ENCODE peak calls at places on chromosome 16, in seven cellular contexts. B is heart right ventricle, T is MM.1S, S is fibroblast of lung, F is IMR-90, D is stomach, C is colonic mucosa. K is an unnamed sample. For H3K36me3, the result is how much of the 10 kb centered on the place peaks cover.

GRCh38 chr16:89575247-89576172 is at the start of gene CPNE7:
- DNase-seq in F (no peak), T (no peak), C (no peak), S (no peak), D (no peak), B (no peak), K (no peak)

GRCh38 chr16:58649707-58650106 is 20.1 kb upstream of the CNOT1 start:
- DNase-seq in B (no peak), D (no peak), F (no peak), C (no peak), S (no peak), T (no peak), K (no peak)

GRCh38 chr16:50245417-50246298 is 20.7 kb upstream of the ADCY7 start:
- DNase-seq in T (peak), C (peak), D (peak), F (peak), B (peak), S (peak), K (peak)

GRCh38 chr16:55250641-55251550 is 73.1 kb upstream of the IRX6 start:
- DNase-seq in S (no peak), D (no peak), F (no peak), B (no peak), T (no peak), C (no peak), K (no peak)

GRCh38 chr16:59543641-59544040 is 809.5 kb upstream of the GOT2 start:
- DNase-seq in D (no peak), S (peak), T (no peak), C (no peak), F (peak), B (no peak), K (peak)

GRCh38 chr16:69111831-69112230 is 6.4 kb downstream of the HAS3 start:
- DNase-seq in S (no peak), T (no peak), B (no peak), C (no peak), F (no peak), D (no peak), K (no peak)

GRCh38 chr16:85819711-85820110 is 20.2 kb downstream of the COX4I1 start:
- DNase-seq in B (no peak), D (no peak), C (no peak), F (no peak), T (no peak), S (peak), K (no peak)

GRCh38 chr16:85178006-85178591 is 65.8 kb upstream of the CIBAR2 start:
- DNase-seq in D (no peak), C (no peak), B (no peak), T (no peak), S (no peak), F (no peak), K (no peak)

GRCh38 chr16:57867000-57867561 is 64.8 kb upstream of the KIFC3 start:
- DNase-seq in T (no peak), F (peak), S (no peak), B (no peak), C (no peak), D (no peak), K (peak)

GRCh38 chr16:80806957-80807356 is 2.6 kb upstream of the CDYL2 start:
- DNase-seq in C (no peak), T (no peak), B (no peak), F (peak), S (peak), D (no peak), K (peak)

GRCh38 chr16:61813339-61813738 is 222.9 kb downstream of the CDH8 start:
- DNase-seq in B (no peak), F (no peak), D (no peak), C (no peak), T (no peak), S (no peak), K (no peak)

GRCh38 chr16:997440-998051 is 16.0 kb downstream of the SOX8 start:
- DNase-seq in C (no peak), F (peak), B (peak), T (no peak), S (peak), D (peak), K (no peak)

GRCh38 chr16:78249056-78249455 is 149.6 kb downstream of the WWOX start:
- DNase-seq in C (no peak), D (peak), F (no peak), S (no peak), T (no peak), B (peak), K (no peak)

GRCh38 chr16:74438492-74438979 is 17.3 kb upstream of the CLEC18B start:
- DNase-seq in T (no peak), C (no peak), D (no peak), S (no peak), F (no peak), B (no peak), K (no peak)

GRCh38 chr16:79754081-79754872 is 153.7 kb upstream of the MAF start:
- DNase-seq in D (no peak), C (no peak), S (no peak), T (no peak), F (no peak), B (no peak), K (no peak)

GRCh38 chr16:31386157-31386984 is 6.8 kb upstream of the ITGAD start:
- DNase-seq in S (no peak), D (no peak), B (no peak), C (no peak), T (peak), F (peak), K (peak)

GRCh38 chr16:25628766-25629165 is 63.0 kb upstream of the HS3ST4 start:
- DNase-seq in C (no peak), F (no peak), S (no peak), B (no peak), T (no peak), D (no peak), K (no peak)

GRCh38 chr16:55035037-55035436 is 104.4 kb downstream of the IRX5 start:
- DNase-seq in F (no peak), D (peak), T (no peak), C (peak), S (no peak), B (peak), K (peak)

GRCh38 chr16:84786605-84787302 is 33.0 kb upstream of the CRISPLD2 start:
- DNase-seq in S (no peak), T (no peak), D (peak), B (no peak), C (peak), F (no peak), K (no peak)

GRCh38 chr16:85659805-85660511 is 28.8 kb downstream of the GINS2 start:
- DNase-seq in D (peak), B (peak), T (peak), F (peak), C (peak), S (peak), K (peak)

GRCh38 chr16:65154321-65154720 is 32.5 kb upstream of the CDH11 start:
- DNase-seq in B (no peak), F (no peak), T (no peak), C (no peak), S (no peak), D (no peak), K (no peak)

GRCh38 chr16:48531011-48531962 is 78.7 kb downstream of the N4BP1 start:
- DNase-seq in T (no peak), S (peak), D (no peak), C (no peak), B (peak), F (no peak), K (no peak)

GRCh38 chr16:586645-587590 is 2.9 kb upstream of the RAB40C start:
- DNase-seq in S (peak), T (no peak), F (no peak), C (no peak), D (no peak), B (peak), K (no peak)

GRCh38 chr16:89723279-89724250 is 2.2 kb downstream of the ZNF276 start:
- DNase-seq in B (peak), T (no peak), C (no peak), D (peak), F (peak), S (peak), K (no peak)

GRCh38 chr16:58022601-58023371 is 2.8 kb upstream of the MMP15 start:
- DNase-seq in S (peak), T (no peak), F (peak), B (peak), D (peak), C (peak), K (peak)

GRCh38 chr16:81923296-81923695 is 88.0 kb downstream of the SDR42E1 start:
- DNase-seq in F (no peak), D (no peak), C (no peak), T (no peak), S (no peak), B (no peak), K (no peak)

GRCh38 chr16:13036600-13036999 is 135.2 kb downstream of the SHISA9 start:
- DNase-seq in F (peak), T (peak), S (peak), D (peak), C (peak), B (peak), K (peak)

GRCh38 chr16:85894266-85894665 is 4.7 kb upstream of the IRF8 start:
- DNase-seq in D (no peak), C (peak), B (no peak), S (no peak), T (peak), F (no peak), K (peak)

DNA sequence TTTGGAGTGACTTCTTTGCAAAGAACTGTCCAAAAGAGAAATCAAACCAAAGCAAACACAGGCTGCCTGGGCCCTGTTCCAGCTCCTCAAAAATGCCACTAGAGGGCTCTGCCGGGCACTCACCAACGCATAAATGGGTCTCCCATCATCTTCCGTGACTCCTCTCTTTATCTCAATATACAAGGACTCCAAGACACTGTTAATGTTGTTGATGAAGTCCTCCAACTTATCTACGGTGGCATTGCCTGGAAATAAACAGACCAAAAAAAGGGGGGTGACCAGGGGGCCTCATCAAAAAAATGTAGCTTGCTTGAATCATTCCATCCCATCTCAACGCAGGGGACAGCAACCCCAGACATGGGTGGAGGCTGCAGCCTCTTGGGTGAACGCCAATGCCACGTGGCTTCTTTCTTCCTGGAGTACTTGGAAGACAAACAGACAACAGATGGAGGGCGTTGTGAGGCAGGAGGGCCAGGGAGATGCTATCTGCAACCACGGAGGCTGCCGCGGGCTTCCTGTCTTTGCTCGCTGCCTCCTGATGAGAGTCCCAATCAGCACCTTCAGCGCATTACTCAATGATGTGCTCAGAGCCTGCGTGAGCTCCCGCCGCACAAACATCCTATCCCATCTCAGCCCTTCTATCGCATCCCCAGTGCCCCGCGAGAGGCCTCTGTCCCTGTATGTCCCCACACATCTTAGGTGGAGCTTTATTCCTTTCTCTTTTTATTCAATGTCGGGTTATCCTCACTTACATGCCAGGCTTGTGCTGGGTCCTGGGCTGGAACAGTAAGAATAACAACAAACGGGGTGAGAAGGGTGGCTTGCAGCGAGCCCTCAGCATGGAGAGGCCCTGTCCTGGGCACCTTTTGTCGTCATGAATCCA is 32.0 kb downstream of the KDM8 start:
- DNase-seq in B (peak), F (peak), S (peak), D (peak), T (peak), C (peak), K (peak)
- H3K36me3 ChIP-seq in B (under half), F (under half), S (under half), D (under half), T (under half), C (under half), K (under half)

DNA sequence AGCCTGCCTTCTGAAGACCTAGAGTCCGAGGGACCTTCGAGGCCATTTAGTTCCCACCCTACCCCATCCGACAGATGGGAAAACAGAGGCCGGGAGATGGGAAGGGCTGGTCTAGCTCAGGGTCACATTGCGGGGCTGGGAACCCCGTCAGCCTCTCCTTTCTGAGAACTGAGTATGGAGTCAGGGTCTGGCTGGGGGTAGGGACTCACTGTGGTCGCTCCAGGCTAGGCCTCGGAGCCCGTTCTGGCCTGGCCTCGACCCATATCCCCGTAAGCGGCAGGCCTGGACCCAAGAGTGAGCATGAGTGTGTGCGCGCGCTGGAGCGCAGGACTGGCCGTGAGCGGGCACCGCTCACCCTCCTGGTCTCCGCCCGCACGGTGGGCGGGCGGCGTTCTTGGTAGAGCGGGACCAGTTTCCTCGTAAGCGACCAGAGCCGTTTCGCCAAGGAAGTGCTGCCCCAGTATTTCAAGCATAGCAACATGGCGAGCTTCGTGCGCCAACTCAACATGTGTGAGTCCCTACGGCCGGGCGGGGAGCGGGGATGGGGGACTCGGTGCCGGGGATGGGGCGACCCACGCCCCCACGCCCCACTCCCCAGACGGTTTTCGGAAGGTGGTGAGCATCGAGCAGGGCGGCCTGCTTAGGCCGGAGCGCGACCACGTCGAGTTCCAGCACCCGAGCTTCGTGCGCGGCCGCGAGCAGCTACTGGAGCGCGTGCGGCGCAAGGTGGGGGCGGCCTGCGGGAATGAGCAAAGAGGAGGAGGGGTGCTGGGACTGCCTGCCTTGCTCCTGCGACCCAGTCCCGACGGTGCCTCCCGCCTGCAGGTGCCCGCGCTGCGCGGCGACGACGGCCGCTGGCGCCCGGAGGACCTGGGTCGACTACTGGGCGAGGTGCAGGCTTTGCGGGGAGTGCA is 833 bp downstream of the HSF4 start:
- DNase-seq in F (no peak), C (no peak), B (no peak), T (no peak), D (no peak), S (no peak), K (no peak)
- H3K4me3 ChIP-seq in F (no peak), C (no peak), B (peak), T (peak), D (peak), S (no peak), K (no peak)

DNA sequence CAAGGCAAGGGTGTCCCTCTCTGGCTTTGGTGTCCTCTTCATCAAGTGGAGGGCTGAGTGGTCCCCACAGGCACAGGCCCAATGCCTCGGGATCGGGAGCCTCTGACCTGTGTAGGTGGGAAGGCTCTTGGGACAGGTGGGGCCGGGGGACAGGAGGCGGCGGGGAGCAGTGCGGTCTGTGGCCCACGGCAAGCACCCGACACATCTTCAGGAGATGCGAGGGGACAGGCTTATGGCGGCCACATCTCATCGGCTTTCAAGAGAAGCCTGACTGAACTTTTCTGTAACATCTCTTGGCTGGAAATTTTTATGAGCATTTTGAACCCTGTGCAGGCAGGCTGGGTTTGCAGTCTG is 8.7 kb downstream of the ZNF469 start:
- DNase-seq in D (no peak), F (no peak), C (no peak), B (no peak), S (no peak), T (no peak), K (no peak)
- H3K36me3 ChIP-seq in D (under half), F (half or more), C (under half), B (under half), S (under half), T (under half), K (under half)

GRCh38 chr16:87945351-87946042 is 5.7 kb upstream of the BANP start:
- DNase-seq in D (peak), S (peak), B (peak), F (peak), T (no peak), C (peak), K (peak)
- H3K4me3 ChIP-seq in D (peak), S (no peak), B (peak), F (peak), T (no peak), C (peak), K (peak)

DNA sequence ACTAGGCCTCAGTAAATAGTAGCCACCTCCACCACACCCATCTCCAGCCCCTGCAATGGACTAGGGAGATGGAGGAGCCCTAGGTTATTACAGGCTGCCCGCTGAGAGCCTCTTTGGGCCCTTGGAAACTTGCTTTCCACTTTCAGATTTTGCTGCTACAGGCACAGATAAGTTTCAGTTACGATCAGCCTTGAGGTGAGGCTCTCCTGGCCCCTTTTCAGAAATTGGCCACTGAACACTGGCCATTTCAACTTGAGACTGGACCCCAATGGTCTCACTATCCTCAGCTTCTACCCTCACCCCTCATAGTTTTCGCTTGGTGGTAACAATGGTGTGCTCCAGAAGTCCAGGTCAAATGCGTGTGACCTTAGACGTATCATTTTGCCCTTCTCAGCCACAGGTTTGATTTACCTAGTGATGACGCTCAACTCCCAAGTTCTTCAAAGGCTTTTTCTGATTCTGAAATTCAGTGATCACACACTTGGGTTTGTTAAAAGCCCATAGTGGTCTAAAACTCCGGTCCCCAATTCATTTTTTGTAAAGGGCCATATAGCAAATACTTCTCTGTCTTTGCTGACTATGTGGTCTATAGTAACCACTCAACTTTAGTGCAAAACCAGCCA is 1.0 kb downstream of the PMM2 start:
- DNase-seq in F (no peak), C (no peak), S (no peak), B (no peak), D (no peak), T (peak), K (no peak)
- H3K36me3 ChIP-seq in F (under half), C (under half), S (under half), B (under half), D (under half), T (under half), K (under half)

GRCh38 chr16:56626685-56627084 is 1.1 kb downstream of the MT1E start:
- DNase-seq in F (no peak), D (no peak), T (no peak), S (no peak), C (no peak), B (no peak), K (no peak)
- H3K4me3 ChIP-seq in F (no peak), D (peak), T (no peak), S (peak), C (peak), B (peak), K (peak)

GRCh38 chr16:3484328-3485096 is 10.8 kb downstream of the C16orf90 start:
- DNase-seq in C (no peak), F (no peak), D (no peak), B (no peak), S (no peak), T (no peak), K (no peak)
- H3K36me3 ChIP-seq in C (under half), F (half or more), D (half or more), B (half or more), S (under half), T (under half), K (under half)

DNA sequence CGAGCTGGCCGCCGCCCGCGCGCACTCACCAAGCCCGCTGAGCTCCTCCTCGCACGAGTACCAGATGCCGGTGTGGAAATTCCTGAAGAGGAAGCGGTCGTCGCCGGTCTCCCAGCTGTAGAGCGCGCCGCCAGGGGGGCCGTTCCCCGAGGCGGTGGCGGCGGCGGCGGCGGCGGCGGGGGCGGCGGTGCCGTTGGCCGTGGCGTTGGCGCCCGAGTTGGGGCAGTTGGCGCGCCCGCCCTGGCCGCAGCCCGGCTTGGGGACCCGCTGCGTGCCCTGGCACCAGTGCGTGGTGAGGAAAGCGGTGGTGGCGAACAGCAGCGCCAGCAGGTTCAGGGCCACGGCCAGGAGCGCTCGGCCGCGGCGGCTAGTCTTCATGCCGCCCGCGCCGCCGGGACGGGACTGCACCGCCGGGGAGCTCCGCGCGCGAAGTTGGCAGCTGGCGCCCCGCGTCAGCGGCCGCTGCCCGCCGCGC is 430 bp downstream of the GSG1L start:
- DNase-seq in S (no peak), B (no peak), C (no peak), F (peak), D (no peak), T (no peak), K (no peak)
- H3K4me3 ChIP-seq in S (no peak), B (peak), C (peak), F (no peak), D (peak), T (no peak), K (no peak)